ENCODE peak calls at places on chromosomes 12 and 14, in nine cellular contexts. One of them, this sample, is unnamed.

GRCh38 chr12:54259194-54260011 is 20.5 kb downstream of the CBX5 start:
- DNase-seq in A549: peak; percentile 95
- DNase-seq in heart left ventricle: peak; percentile 82
- DNase-seq in pancreas: peak; percentile 84
- DNase-seq in left ventricle myocardium inferior: peak; percentile 60
- DNase-seq in adrenal gland: peak; percentile 85
- DNase-seq in mammary epithelial cell: peak; percentile 77
- DNase-seq in cardiac muscle cell: peak; percentile 92
- DNase-seq in aorta: peak; percentile 85
- DNase-seq in this sample: no peak

GRCh38 chr12:64946132-64946829 is 121.8 kb downstream of the TBC1D30 start:
- DNase-seq in aorta: peak; percentile 53
- DNase-seq in pancreas: peak; percentile 29
- DNase-seq in adrenal gland: peak; percentile 86
- DNase-seq in heart left ventricle: peak; percentile 49
- DNase-seq in left ventricle myocardium inferior: peak; percentile 63
- DNase-seq in cardiac muscle cell: peak; percentile 88
- DNase-seq in mammary epithelial cell: no peak
- DNase-seq in A549: no peak
- DNase-seq in this sample: no peak

GRCh38 chr14:55416866-55417265 is 5.2 kb upstream of the ATG14 start:
- DNase-seq in pancreas: no peak
- DNase-seq in cardiac muscle cell: peak; percentile 26
- DNase-seq in heart left ventricle: no peak
- DNase-seq in adrenal gland: no peak
- DNase-seq in mammary epithelial cell: no peak
- DNase-seq in A549: no peak
- DNase-seq in left ventricle myocardium inferior: no peak
- DNase-seq in aorta: no peak
- DNase-seq in this sample: no peak

GRCh38 chr12:50082644-50083043 is 2.5 kb upstream of the SMARCD1 start:
- DNase-seq in pancreas: no peak
- DNase-seq in A549: no peak
- DNase-seq in mammary epithelial cell: no peak
- DNase-seq in aorta: peak; percentile 14
- DNase-seq in adrenal gland: no peak
- DNase-seq in left ventricle myocardium inferior: no peak
- DNase-seq in cardiac muscle cell: no peak
- DNase-seq in heart left ventricle: no peak
- DNase-seq in this sample: no peak

GRCh38 chr12:69388371-69388770 is 28.8 kb downstream of the YEATS4 start:
- DNase-seq in aorta: no peak
- DNase-seq in heart left ventricle: no peak
- DNase-seq in adrenal gland: no peak
- DNase-seq in A549: peak; percentile 11
- DNase-seq in pancreas: no peak
- DNase-seq in left ventricle myocardium inferior: no peak
- DNase-seq in cardiac muscle cell: peak; percentile 81
- DNase-seq in mammary epithelial cell: peak; percentile 37
- DNase-seq in this sample: no peak

GRCh38 chr12:104498211-104498801 is 41.6 kb downstream of the CHST11 start:
- DNase-seq in aorta: no peak
- DNase-seq in pancreas: no peak
- DNase-seq in left ventricle myocardium inferior: no peak
- DNase-seq in mammary epithelial cell: no peak
- DNase-seq in adrenal gland: no peak
- DNase-seq in heart left ventricle: no peak
- DNase-seq in cardiac muscle cell: no peak
- DNase-seq in A549: no peak
- DNase-seq in this sample: peak; percentile 50

GRCh38 chr14:66383771-66384170 is 102.4 kb upstream of the CCDC196 start:
- DNase-seq in cardiac muscle cell: no peak
- DNase-seq in heart left ventricle: no peak
- DNase-seq in pancreas: no peak
- DNase-seq in A549: no peak
- DNase-seq in adrenal gland: no peak
- DNase-seq in aorta: no peak
- DNase-seq in left ventricle myocardium inferior: no peak
- DNase-seq in mammary epithelial cell: no peak
- DNase-seq in this sample: no peak

GRCh38 chr14:56004807-56005579 is 113.2 kb upstream of the PELI2 start:
- DNase-seq in cardiac muscle cell: peak; percentile 90
- DNase-seq in pancreas: no peak
- DNase-seq in mammary epithelial cell: no peak
- DNase-seq in heart left ventricle: peak; percentile 11
- DNase-seq in A549: peak; percentile 22
- DNase-seq in left ventricle myocardium inferior: no peak
- DNase-seq in aorta: peak; percentile 44
- DNase-seq in adrenal gland: no peak
- DNase-seq in this sample: no peak

GRCh38 chr12:131860472-131861260 is 32.5 kb downstream of the MMP17 start:
- DNase-seq in adrenal gland: peak; percentile 68
- DNase-seq in mammary epithelial cell: peak; percentile 37
- DNase-seq in A549: peak; percentile 92
- DNase-seq in pancreas: no peak
- DNase-seq in heart left ventricle: no peak
- DNase-seq in aorta: no peak
- DNase-seq in cardiac muscle cell: peak; percentile 76
- DNase-seq in left ventricle myocardium inferior: peak; percentile 41
- DNase-seq in this sample: no peak

GRCh38 chr12:108912361-108912760 is 32.5 kb downstream of the DAO start:
- DNase-seq in pancreas: no peak
- DNase-seq in left ventricle myocardium inferior: no peak
- DNase-seq in A549: no peak
- DNase-seq in adrenal gland: no peak
- DNase-seq in mammary epithelial cell: no peak
- DNase-seq in aorta: no peak
- DNase-seq in cardiac muscle cell: no peak
- DNase-seq in heart left ventricle: no peak
- DNase-seq in this sample: no peak

GRCh38 chr12:29282452-29282851 is 98.5 kb downstream of the ERGIC2 start:
- DNase-seq in pancreas: no peak
- DNase-seq in heart left ventricle: no peak
- DNase-seq in adrenal gland: no peak
- DNase-seq in cardiac muscle cell: peak; percentile 40
- DNase-seq in left ventricle myocardium inferior: no peak
- DNase-seq in mammary epithelial cell: no peak
- DNase-seq in aorta: no peak
- DNase-seq in A549: no peak
- DNase-seq in this sample: no peak

GRCh38 chr14:50846171-50846880 is 15.4 kb upstream of the NIN start:
- DNase-seq in aorta: no peak
- DNase-seq in pancreas: no peak
- DNase-seq in cardiac muscle cell: peak; percentile 69
- DNase-seq in heart left ventricle: no peak
- DNase-seq in A549: no peak
- DNase-seq in left ventricle myocardium inferior: no peak
- DNase-seq in mammary epithelial cell: peak; percentile 38
- DNase-seq in adrenal gland: no peak
- DNase-seq in this sample: no peak

GRCh38 chr14:99777956-99778355 is 15.3 kb upstream of the EML1 start:
- DNase-seq in pancreas: no peak
- DNase-seq in adrenal gland: peak; percentile 14
- DNase-seq in A549: no peak
- DNase-seq in heart left ventricle: no peak
- DNase-seq in left ventricle myocardium inferior: no peak
- DNase-seq in cardiac muscle cell: no peak
- DNase-seq in mammary epithelial cell: no peak
- DNase-seq in aorta: no peak
- DNase-seq in this sample: no peak

GRCh38 chr12:19800884-19801283 is 361.6 kb downstream of the AEBP2 start:
- DNase-seq in heart left ventricle: no peak
- DNase-seq in mammary epithelial cell: peak; percentile 64
- DNase-seq in left ventricle myocardium inferior: no peak
- DNase-seq in aorta: no peak
- DNase-seq in adrenal gland: no peak
- DNase-seq in cardiac muscle cell: peak; percentile 60
- DNase-seq in pancreas: no peak
- DNase-seq in A549: no peak
- DNase-seq in this sample: no peak

GRCh38 chr12:60264094-60264493 is 668.3 kb downstream of the SLC16A7 start:
- DNase-seq in A549: no peak
- DNase-seq in adrenal gland: no peak
- DNase-seq in aorta: no peak
- DNase-seq in mammary epithelial cell: no peak
- DNase-seq in pancreas: no peak
- DNase-seq in left ventricle myocardium inferior: no peak
- DNase-seq in cardiac muscle cell: no peak
- DNase-seq in heart left ventricle: no peak
- DNase-seq in this sample: no peak

GRCh38 chr12:62834406-62834805 is 100.5 kb downstream of the PPM1H start:
- DNase-seq in A549: no peak
- DNase-seq in left ventricle myocardium inferior: peak; percentile 53
- DNase-seq in heart left ventricle: peak; percentile 42
- DNase-seq in aorta: no peak
- DNase-seq in adrenal gland: no peak
- DNase-seq in mammary epithelial cell: no peak
- DNase-seq in cardiac muscle cell: no peak
- DNase-seq in pancreas: no peak
- DNase-seq in this sample: no peak

GRCh38 chr12:105420659-105421240 is 90.3 kb downstream of the C12orf75 start:
- DNase-seq in mammary epithelial cell: peak; percentile 63
- DNase-seq in A549: peak; percentile 62
- DNase-seq in adrenal gland: peak; percentile 92
- DNase-seq in aorta: peak; percentile 79
- DNase-seq in heart left ventricle: peak; percentile 70
- DNase-seq in pancreas: peak; percentile 64
- DNase-seq in left ventricle myocardium inferior: peak; percentile 66
- DNase-seq in cardiac muscle cell: peak; percentile 83
- DNase-seq in this sample: peak; percentile 42

GRCh38 chr12:75660107-75660530 is 148.7 kb upstream of the KRR1 start:
- DNase-seq in heart left ventricle: no peak
- DNase-seq in mammary epithelial cell: peak; percentile 97
- DNase-seq in aorta: no peak
- DNase-seq in adrenal gland: no peak
- DNase-seq in left ventricle myocardium inferior: no peak
- DNase-seq in A549: no peak
- DNase-seq in pancreas: no peak
- DNase-seq in cardiac muscle cell: no peak
- DNase-seq in this sample: no peak

GRCh38 chr14:30252800-30253425 is 306.0 kb upstream of the G2E3 start:
- DNase-seq in aorta: no peak
- DNase-seq in mammary epithelial cell: peak; percentile 50
- DNase-seq in adrenal gland: no peak
- DNase-seq in left ventricle myocardium inferior: no peak
- DNase-seq in cardiac muscle cell: no peak
- DNase-seq in heart left ventricle: no peak
- DNase-seq in pancreas: no peak
- DNase-seq in A549: no peak
- DNase-seq in this sample: no peak

GRCh38 chr12:57752668-57753000 is 524 bp upstream of the CDK4 start:
- DNase-seq in mammary epithelial cell: no peak
- DNase-seq in aorta: no peak
- DNase-seq in left ventricle myocardium inferior: no peak
- DNase-seq in pancreas: no peak
- DNase-seq in A549: no peak
- DNase-seq in adrenal gland: no peak
- DNase-seq in cardiac muscle cell: no peak
- DNase-seq in heart left ventricle: no peak
- DNase-seq in this sample: no peak
- H3K4me1 ChIP-seq in mammary epithelial cell: peaks cover 35% of the 10 kb centered on the region
- H3K4me1 ChIP-seq in aorta: no peaks in the 10 kb centered on the region
- H3K4me1 ChIP-seq in left ventricle myocardium inferior: peaks cover 53% of the 10 kb centered on the region
- H3K4me1 ChIP-seq in pancreas: peaks cover 15% of the 10 kb centered on the region
- H3K4me1 ChIP-seq in A549: peaks cover 34% of the 10 kb centered on the region
- H3K4me1 ChIP-seq in adrenal gland: peaks cover 8% of the 10 kb centered on the region
- H3K4me1 ChIP-seq in cardiac muscle cell: peaks cover 12% of the 10 kb centered on the region
- H3K4me1 ChIP-seq in heart left ventricle: peaks cover 13% of the 10 kb centered on the region
- H3K4me1 ChIP-seq in this sample: peaks cover 41% of the 10 kb centered on the region

GRCh38 chr14:102805941-102806340 is 28.7 kb downstream of the TRAF3 start:
- DNase-seq in heart left ventricle: no peak
- DNase-seq in cardiac muscle cell: no peak
- DNase-seq in mammary epithelial cell: no peak
- DNase-seq in A549: no peak
- DNase-seq in adrenal gland: no peak
- DNase-seq in left ventricle myocardium inferior: no peak
- DNase-seq in aorta: no peak
- DNase-seq in pancreas: no peak
- DNase-seq in this sample: no peak
- H3K4me3 ChIP-seq in heart left ventricle: no peak overlapping the region
- H3K4me3 ChIP-seq in cardiac muscle cell: no peak overlapping the region
- H3K4me3 ChIP-seq in mammary epithelial cell: no peak overlapping the region
- H3K4me3 ChIP-seq in A549: no peak overlapping the region
- H3K4me3 ChIP-seq in adrenal gland: no peak overlapping the region
- H3K4me3 ChIP-seq in left ventricle myocardium inferior: no peak overlapping the region
- H3K4me3 ChIP-seq in aorta: no peak overlapping the region
- H3K4me3 ChIP-seq in pancreas: no peak overlapping the region
- H3K4me3 ChIP-seq in this sample: no peak overlapping the region

GRCh38 chr12:47649381-47649780 is 56.4 kb downstream of the RPAP3 start:
- DNase-seq in mammary epithelial cell: no peak
- DNase-seq in adrenal gland: no peak
- DNase-seq in A549: no peak
- DNase-seq in cardiac muscle cell: no peak
- DNase-seq in heart left ventricle: no peak
- DNase-seq in pancreas: no peak
- DNase-seq in aorta: no peak
- DNase-seq in left ventricle myocardium inferior: no peak
- DNase-seq in this sample: no peak

GRCh38 chr12:47652491-47653234 is 53.2 kb downstream of the RPAP3 start:
- DNase-seq in heart left ventricle: no peak
- DNase-seq in A549: no peak
- DNase-seq in pancreas: no peak
- DNase-seq in adrenal gland: peak; percentile 59
- DNase-seq in mammary epithelial cell: no peak
- DNase-seq in aorta: peak; percentile 56
- DNase-seq in left ventricle myocardium inferior: peak; percentile 18
- DNase-seq in cardiac muscle cell: no peak
- DNase-seq in this sample: no peak

GRCh38 chr12:47650469-47650868 is 55.4 kb downstream of the RPAP3 start:
- DNase-seq in A549: no peak
- DNase-seq in adrenal gland: no peak
- DNase-seq in aorta: no peak
- DNase-seq in cardiac muscle cell: no peak
- DNase-seq in heart left ventricle: no peak
- DNase-seq in pancreas: no peak
- DNase-seq in left ventricle myocardium inferior: no peak
- DNase-seq in mammary epithelial cell: no peak
- DNase-seq in this sample: no peak

GRCh38 chr12:47651368-47652254 is 54.2 kb downstream of the RPAP3 start:
- DNase-seq in heart left ventricle: peak; percentile 47
- DNase-seq in aorta: peak; percentile 75
- DNase-seq in left ventricle myocardium inferior: peak; percentile 31
- DNase-seq in cardiac muscle cell: peak; percentile 79
- DNase-seq in adrenal gland: peak; percentile 86
- DNase-seq in mammary epithelial cell: peak; percentile 55
- DNase-seq in pancreas: peak; percentile 35
- DNase-seq in A549: peak; percentile 32
- DNase-seq in this sample: no peak

GRCh38 chr12:47648056-47648579 is 57.7 kb downstream of the RPAP3 start:
- DNase-seq in adrenal gland: no peak
- DNase-seq in heart left ventricle: no peak
- DNase-seq in cardiac muscle cell: no peak
- DNase-seq in mammary epithelial cell: no peak
- DNase-seq in A549: no peak
- DNase-seq in left ventricle myocardium inferior: no peak
- DNase-seq in pancreas: no peak
- DNase-seq in aorta: no peak
- DNase-seq in this sample: no peak
- H3K27ac ChIP-seq in adrenal gland: no peak overlapping the region
- H3K27ac ChIP-seq in heart left ventricle: no peak overlapping the region
- H3K27ac ChIP-seq in cardiac muscle cell: peak overlapping the region; percentile 38
- H3K27ac ChIP-seq in mammary epithelial cell: no peak overlapping the region
- H3K27ac ChIP-seq in A549: no peak overlapping the region
- H3K27ac ChIP-seq in left ventricle myocardium inferior: no peak overlapping the region
- H3K27ac ChIP-seq in pancreas: no peak overlapping the region
- H3K27ac ChIP-seq in aorta: no peak overlapping the region
- H3K27ac ChIP-seq in this sample: no peak overlapping the region

GRCh38 chr12:93316623-93316971 is 61.1 kb upstream of the NUDT4 start:
- DNase-seq in left ventricle myocardium inferior: no peak
- DNase-seq in cardiac muscle cell: no peak
- DNase-seq in adrenal gland: no peak
- DNase-seq in aorta: no peak
- DNase-seq in pancreas: no peak
- DNase-seq in mammary epithelial cell: no peak
- DNase-seq in heart left ventricle: no peak
- DNase-seq in A549: no peak
- DNase-seq in this sample: no peak
- H3K4me1 ChIP-seq in left ventricle myocardium inferior: peaks cover 17% of the 10 kb centered on the region
- H3K4me1 ChIP-seq in cardiac muscle cell: peaks cover 14% of the 10 kb centered on the region
- H3K4me1 ChIP-seq in adrenal gland: no peaks in the 10 kb centered on the region
- H3K4me1 ChIP-seq in aorta: no peaks in the 10 kb centered on the region
- H3K4me1 ChIP-seq in pancreas: no peaks in the 10 kb centered on the region
- H3K4me1 ChIP-seq in mammary epithelial cell: peaks cover 3% of the 10 kb centered on the region
- H3K4me1 ChIP-seq in heart left ventricle: no peaks in the 10 kb centered on the region
- H3K4me1 ChIP-seq in A549: peaks cover 7% of the 10 kb centered on the region
- H3K4me1 ChIP-seq in this sample: no peaks in the 10 kb centered on the region

This sample was measured in effector memory CD4-positive, alpha-beta T cell.